ENCODE peak calls at places on chromosomes 4 and X, in seven cellular contexts. N is tibial artery, P is GM20000, S is right lobe of liver, X is GM10248, F is chondrocyte, T is BE2C. R is an unnamed sample.

GRCh38 chrX:152915541-152916241 is 17.8 kb downstream of the ZNF185 start:
- DNase-seq in N (no peak), P (peak; percentile 59), S (no peak), X (peak; percentile 75), F (no peak), T (peak; percentile 51), R (peak; percentile 27)

GRCh38 chrX:16199343-16199742 is 32.1 kb downstream of the MAGEB17 start:
- DNase-seq in N (no peak), P (no peak), S (no peak), X (no peak), F (no peak), T (no peak), R (no peak)

GRCh38 chrX:19846995-19847790 is 40.2 kb downstream of the SH3KBP1 start:
- DNase-seq in N (peak; percentile 35), P (no peak), S (no peak), X (no peak), F (no peak), T (no peak), R (peak; percentile 44)

GRCh38 chr4:24657768-24658617 is 73.6 kb upstream of the DHX15 start:
- DNase-seq in N (no peak), P (peak; percentile 31), S (peak; percentile 48), X (peak; percentile 31), F (no peak), T (no peak), R (peak; percentile 25)

GRCh38 chr4:9146967-9147366 is 23.2 kb upstream of the FAM90A26 start:
- DNase-seq in N (no peak), P (no peak), S (no peak), X (no peak), F (no peak), T (no peak), R (no peak)

GRCh38 chr4:84920591-84920990 is 45.9 kb downstream of the WDFY3 start:
- DNase-seq in N (peak; percentile 28), P (no peak), S (no peak), X (no peak), F (no peak), T (no peak), R (no peak)

GRCh38 chr4:90185416-90185815 is 58.2 kb downstream of the CCSER1 start:
- DNase-seq in N (no peak), P (no peak), S (no peak), X (no peak), F (no peak), T (no peak), R (no peak)

GRCh38 chr4:7861440-7861881 is 78.2 kb downstream of the AFAP1 start:
- DNase-seq in N (no peak), P (no peak), S (no peak), X (no peak), F (no peak), T (no peak), R (no peak)

GRCh38 chr4:53490965-53491622 is 100.2 kb downstream of the LNX1 start:
- DNase-seq in N (peak; percentile 69), P (peak; percentile 19), S (no peak), X (peak; percentile 24), F (no peak), T (peak; percentile 19), R (no peak)

GRCh38 chr4:163609046-163609445 is 114.6 kb downstream of the TMA16 start:
- DNase-seq in N (no peak), P (no peak), S (no peak), X (no peak), F (no peak), T (no peak), R (no peak)

GRCh38 chrX:110276778-110277177 is 41.1 kb downstream of the AMMECR1 start:
- DNase-seq in N (no peak), P (peak; percentile 19), S (no peak), X (peak; percentile 6), F (no peak), T (no peak), R (no peak)

GRCh38 chr4:24753519-24753918 is 41.9 kb upstream of the SOD3 start:
- DNase-seq in N (no peak), P (no peak), S (no peak), X (no peak), F (no peak), T (no peak), R (no peak)

GRCh38 chr4:142846105-142846728 is at the start of gene INPP4B:
- DNase-seq in N (peak; percentile 24), P (no peak), S (peak; percentile 23), X (peak; percentile 8), F (no peak), T (peak; percentile 57), R (peak; percentile 58)

GRCh38 chrX:114905251-114905650 is 112.2 kb downstream of the IL13RA2 start:
- DNase-seq in N (no peak), P (no peak), S (no peak), X (no peak), F (no peak), T (no peak), R (no peak)

GRCh38 chr4:17770845-17771244 is 10.6 kb downstream of the FAM184B start:
- DNase-seq in N (no peak), P (no peak), S (no peak), X (no peak), F (no peak), T (no peak), R (no peak)

GRCh38 chr4:41883988-41884737 is 51.1 kb upstream of the TMEM33 start:
- DNase-seq in N (no peak), P (no peak), S (no peak), X (no peak), F (no peak), T (peak; percentile 87), R (no peak)

GRCh38 chr4:85970535-85970934 is 389.3 kb downstream of the MAPK10 start:
- DNase-seq in N (no peak), P (no peak), S (no peak), X (no peak), F (no peak), T (no peak), R (no peak)

GRCh38 chr4:146095091-146095690 is 80.3 kb upstream of the LSM6 start:
- DNase-seq in N (peak; percentile 30), P (peak; percentile 22), S (no peak), X (no peak), F (no peak), T (peak; percentile 59), R (peak; percentile 55)

GRCh38 chr4:143346208-143346607 is 9.5 kb downstream of the GAB1 start:
- DNase-seq in N (no peak), P (no peak), S (no peak), X (no peak), F (no peak), T (no peak), R (no peak)

GRCh38 chr4:183342541-183343533 is 20.6 kb upstream of the CLDN24 start:
- DNase-seq in N (no peak), P (no peak), S (no peak), X (no peak), F (no peak), T (no peak), R (no peak)

GRCh38 chrX:39158801-39159657 is 357.8 kb downstream of the MID1IP1 start:
- DNase-seq in N (no peak), P (no peak), S (no peak), X (no peak), F (no peak), T (peak; percentile 71), R (no peak)

GRCh38 chr4:164467493-164467892 is 286.4 kb upstream of the SMIM31 start:
- DNase-seq in N (no peak), P (no peak), S (no peak), X (no peak), F (no peak), T (no peak), R (no peak)

GRCh38 chr4:180058731-180059215 is 2184.4 kb upstream of the TENM3 start:
- DNase-seq in N (no peak), P (peak; percentile 61), S (peak; percentile 22), X (peak; percentile 54), F (peak; percentile 80), T (peak; percentile 75), R (peak; percentile 18)

GRCh38 chr4:180059216-180059881 is 2183.9 kb upstream of the TENM3 start:
- DNase-seq in N (no peak), P (peak; percentile 31), S (no peak), X (peak; percentile 32), F (no peak), T (peak; percentile 60), R (no peak)

GRCh38 chr4:180057891-180058643 is 2185.1 kb upstream of the TENM3 start:
- DNase-seq in N (no peak), P (peak; percentile 44), S (peak; percentile 33), X (peak; percentile 48), F (peak; percentile 89), T (peak; percentile 53), R (peak; percentile 12)

GRCh38 chr4:180060159-180060889 is 2182.9 kb upstream of the TENM3 start:
- DNase-seq in N (no peak), P (peak; percentile 9), S (no peak), X (no peak), F (no peak), T (no peak), R (no peak)

GRCh38 chr4:180057198-180057821 is 2185.9 kb upstream of the TENM3 start:
- DNase-seq in N (no peak), P (peak; percentile 10), S (no peak), X (peak; percentile 11), F (no peak), T (no peak), R (no peak)
- TF ChIP-seq CTCF in N (no peak), P (no peak), S (no peak), X (peak; percentile 32), F (no peak), T (peak; percentile 67), R (no peak)

GRCh38 chr4:813900-814299 is 12.0 kb downstream of the CPLX1 start:
- DNase-seq in N (no peak), P (no peak), S (no peak), X (no peak), F (peak; percentile 59), T (no peak), R (no peak)
- TF ChIP-seq CTCF in N (no peak), P (no peak), S (no peak), X (peak; percentile 21), F (no peak), T (no peak), R (no peak)

GRCh38 chr4:70183168-70183939 is 12.2 kb upstream of the ODAM start:
- DNase-seq in N (no peak), P (peak; percentile 30), S (no peak), X (peak; percentile 14), F (no peak), T (peak; percentile 54), R (peak; percentile 21)
- TF ChIP-seq CTCF in N (no peak), P (peak; percentile 42), S (peak; percentile 68), X (peak; percentile 74), F (peak; percentile 83), T (peak; percentile 76), R (peak; percentile 68)

DNA sequence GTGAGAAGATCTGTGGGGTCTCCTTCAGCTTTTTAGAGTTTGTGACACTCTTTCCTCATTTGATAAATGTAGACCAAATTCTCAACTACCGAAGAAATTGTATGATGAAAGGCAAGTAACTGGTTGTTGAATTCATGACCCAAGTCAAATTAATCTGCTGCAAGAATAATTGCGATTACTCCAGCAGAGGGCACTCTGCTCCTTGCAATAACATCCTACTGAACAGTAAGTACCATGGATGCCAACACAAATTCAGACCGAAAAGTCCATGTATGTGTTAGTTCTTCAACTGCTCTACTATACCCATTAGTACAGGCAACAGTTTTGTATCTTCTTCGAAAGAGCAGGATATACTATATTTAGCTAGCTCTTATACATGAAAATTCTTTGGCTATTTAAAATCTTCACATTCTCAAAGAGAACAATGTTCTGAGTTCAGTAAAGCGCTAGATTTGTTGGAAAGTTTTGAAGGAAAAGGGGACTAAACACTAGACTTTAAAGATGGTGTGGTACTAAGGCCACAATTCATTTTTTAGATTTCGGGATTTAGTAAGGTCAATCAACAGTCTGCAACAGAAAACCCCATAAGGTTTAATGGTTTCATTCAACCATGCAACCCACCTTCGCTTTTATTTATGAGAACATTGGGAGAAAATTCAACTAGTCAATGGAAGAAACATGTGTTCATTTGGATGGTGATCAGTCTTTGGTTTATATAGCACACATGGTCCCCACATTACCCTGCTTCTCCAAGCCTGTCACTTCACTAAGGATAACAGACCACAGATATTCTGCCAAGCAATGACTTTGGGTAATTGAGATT is 105.4 kb upstream of the TBC1D9 start:
- DNase-seq in N (peak; percentile 76), P (peak; percentile 46), S (no peak), X (peak; percentile 41), F (no peak), T (peak; percentile 76), R (peak; percentile 78)
- TF ChIP-seq CTCF in N (peak; percentile 72), P (peak; percentile 78), S (peak; percentile 75), X (peak; percentile 65), F (peak; percentile 93), T (peak; percentile 86), R (peak; percentile 76)